ENCODE peak calls at places on chromosome 7, in eight cellular contexts. N, M, A, K, H, G, V and Z are unnamed samples.

GRCh38 chr7:139043823-139044812 is 8.3 kb upstream of the ZC3HAV1L start:
- DNase-seq in M (peak; percentile 53), N (no peak), A (no peak), H (no peak), G (no peak), K (no peak), V (no peak), Z (no peak)

GRCh38 chr7:128031901-128032604 is 816 bp upstream of the LRRC4 start:
- DNase-seq in A (no peak), G (peak; percentile 89), H (no peak), V (peak; percentile 92), N (peak; percentile 48), M (peak; percentile 10), K (no peak), Z (no peak)

GRCh38 chr7:4144171-4144701 is 537.9 kb upstream of the FOXK1 start:
- DNase-seq in G (no peak), K (no peak), A (peak; percentile 15), V (no peak), H (no peak), M (no peak), N (no peak), Z (no peak)

GRCh38 chr7:143487566-143487965 is 9.9 kb downstream of the TAS2R41 start:
- DNase-seq in N (no peak), M (no peak), A (no peak), V (peak; percentile 31), K (no peak), G (peak; percentile 78), H (no peak), Z (no peak)

GRCh38 chr7:95772771-95773581 is 622 bp downstream of the DYNC1I1 start:
- DNase-seq in N (no peak), K (no peak), V (peak; percentile 24), H (no peak), A (peak; percentile 17), M (no peak), G (no peak), Z (peak; percentile 26)

GRCh38 chr7:36055207-36055606 is 97.8 kb upstream of the EEPD1 start:
- DNase-seq in K (no peak), M (no peak), N (no peak), G (no peak), A (no peak), V (no peak), H (no peak), Z (no peak)

GRCh38 chr7:142880886-142881505 is 4.5 kb downstream of the TRPV6 start:
- DNase-seq in H (no peak), K (no peak), A (no peak), N (peak; percentile 53), V (peak; percentile 22), M (peak; percentile 23), G (peak; percentile 5), Z (no peak)

GRCh38 chr7:8310876-8311275 is 48.9 kb upstream of the ICA1 start:
- DNase-seq in H (no peak), M (no peak), N (no peak), A (no peak), K (no peak), V (no peak), G (no peak), Z (no peak)

GRCh38 chr7:143279186-143280098 is 5.3 kb upstream of the TMEM139 start:
- DNase-seq in G (no peak), K (no peak), V (peak; percentile 61), M (no peak), H (no peak), A (no peak), N (no peak), Z (no peak)

GRCh38 chr7:20402297-20403230 is 71.9 kb downstream of the ITGB8 start:
- DNase-seq in H (no peak), M (no peak), A (no peak), N (no peak), K (no peak), G (no peak), V (no peak), Z (no peak)

GRCh38 chr7:95794917-95795515 is 22.7 kb downstream of the DYNC1I1 start:
- DNase-seq in N (peak; percentile 43), G (no peak), V (peak; percentile 48), M (no peak), K (no peak), A (no peak), H (no peak), Z (no peak)

GRCh38 chr7:27128034-27128433 is 2.5 kb downstream of the HOXA4 start:
- DNase-seq in K (no peak), A (no peak), H (no peak), G (no peak), N (no peak), V (no peak), M (no peak), Z (no peak)

GRCh38 chr7:74544706-74545469 is 91.2 kb downstream of the GTF2IRD1 start:
- DNase-seq in A (peak; percentile 62), V (peak; percentile 52), K (no peak), G (peak; percentile 44), M (no peak), N (peak; percentile 68), H (peak; percentile 59), Z (no peak)

GRCh38 chr7:13067036-13067435 is 379.6 kb downstream of the ARL4A start:
- DNase-seq in K (no peak), H (no peak), M (no peak), G (no peak), N (no peak), V (no peak), A (no peak), Z (no peak)

GRCh38 chr7:21426286-21426957 is 1.5 kb upstream of the SP4 start:
- DNase-seq in A (no peak), G (peak; percentile 23), H (no peak), K (no peak), V (no peak), M (no peak), N (no peak), Z (no peak)